ENCODE peak calls at places on chromosomes 4 and X, in ten cellular contexts. Z, S, W, K, J, F, U, A, I and B are unnamed samples.

GRCh38 chr4:38082424-38083374 is 122.5 kb downstream of the PTTG2 start:
- DNase-seq in A (no peak), J (no peak), U (no peak), S (no peak), I (peak), K (no peak), F (no peak), W (peak), Z (no peak), B (no peak)

GRCh38 chr4:42778349-42778748 is 114.2 kb upstream of the GRXCR1 start:
- DNase-seq in S (no peak), U (no peak), I (no peak), J (no peak), W (no peak), K (no peak), F (no peak), Z (no peak), A (no peak), B (no peak)

GRCh38 chrX:9370888-9371287 is 94.0 kb upstream of the TBL1X start:
- DNase-seq in S (no peak), J (no peak), F (no peak), U (no peak), I (no peak), Z (no peak), A (no peak), K (no peak), W (no peak), B (no peak)

GRCh38 chr4:30828290-30828926 is 108.2 kb downstream of the PCDH7 start:
- DNase-seq in I (no peak), Z (no peak), F (no peak), S (no peak), J (no peak), W (peak), U (no peak), K (no peak), A (no peak), B (peak)

GRCh38 chr4:97845758-97846157 is 297.5 kb downstream of the STPG2 start:
- DNase-seq in W (no peak), I (no peak), Z (no peak), U (no peak), S (no peak), J (no peak), K (no peak), A (no peak), F (no peak), B (no peak)

GRCh38 chrX:109874548-109874947 is 128.4 kb upstream of the TMEM164 start:
- DNase-seq in W (no peak), F (no peak), Z (no peak), A (no peak), I (no peak), U (no peak), J (no peak), S (no peak), K (no peak), B (peak)

GRCh38 chr4:17721496-17722360 is 59.7 kb downstream of the FAM184B start:
- DNase-seq in K (no peak), J (no peak), F (no peak), W (peak), I (peak), Z (no peak), S (no peak), U (no peak), A (no peak), B (peak)

GRCh38 chrX:131366387-131366786 is 77.3 kb upstream of the IGSF1 start:
- DNase-seq in I (no peak), J (no peak), K (no peak), A (no peak), F (no peak), W (no peak), Z (no peak), S (no peak), U (no peak), B (peak)

GRCh38 chrX:153768311-153769157 is 4.5 kb downstream of the PLXNB3 start:
- DNase-seq in F (no peak), J (no peak), S (no peak), U (no peak), A (no peak), K (no peak), Z (peak), I (no peak), W (no peak), B (no peak)

GRCh38 chrX:1178580-1179057 is 33.8 kb downstream of the CRLF2 start:
- DNase-seq in W (no peak), I (no peak), J (no peak), K (no peak), A (peak), Z (no peak), S (no peak), F (peak), U (peak), B (peak)

GRCh38 chrX:71599965-71600364 is 18.3 kb downstream of the CXCR3 start:
- DNase-seq in I (no peak), F (no peak), U (no peak), W (no peak), K (no peak), A (no peak), Z (no peak), J (no peak), S (no peak), B (no peak)

GRCh38 chr4:142547974-142548373 is 298.1 kb downstream of the INPP4B start:
- DNase-seq in U (no peak), F (no peak), S (no peak), A (no peak), I (no peak), Z (no peak), K (no peak), W (no peak), J (no peak), B (peak)

GRCh38 chr4:4985844-4986243 is 33.4 kb downstream of the CYTL1 start:
- DNase-seq in J (no peak), F (no peak), S (no peak), W (no peak), A (no peak), I (no peak), Z (no peak), K (no peak), U (no peak), B (no peak)